ENCODE peak calls at places on chromosomes 13 and 19, in eight cellular contexts. E is CD4-positive, CD25-positive, alpha-beta regulatory T cell; N is heart right ventricle; H is adrenal gland; G is tibial artery; X is osteoblast; Q is bronchial epithelial cell; S is upper lobe of right lung. V is an unnamed sample. For H3K27me3, the result is how much of the 10 kb centered on the place peaks cover.

GRCh38 chr19:7142771-7143170 is 73.3 kb downstream of the ZNF557 start:
- DNase-seq in E (no peak), S (no peak), Q (no peak), N (no peak), H (no peak), G (no peak), X (no peak), V (no peak)

GRCh38 chr13:48531416-48532145 is 1.3 kb downstream of the RCBTB2 start:
- DNase-seq in N (no peak), G (no peak), Q (peak), H (no peak), S (no peak), X (no peak), E (peak), V (no peak)

GRCh38 chr13:19910336-19911072 is 47.1 kb upstream of the ZMYM5 start:
- DNase-seq in S (no peak), X (peak), Q (peak), E (no peak), G (no peak), N (no peak), H (no peak), V (no peak)

GRCh38 chr13:33249066-33249465 is 36.5 kb downstream of the STARD13 start:
- DNase-seq in H (no peak), N (no peak), Q (peak), G (no peak), S (no peak), E (no peak), X (peak), V (no peak)

GRCh38 chr19:55493650-55494171 is 5.5 kb downstream of the SSC5D start:
- DNase-seq in E (no peak), S (no peak), G (no peak), Q (no peak), X (peak), H (no peak), N (no peak), V (no peak)

GRCh38 chr13:27113436-27113835 is 58.2 kb downstream of the USP12 start:
- DNase-seq in N (no peak), S (no peak), E (no peak), Q (no peak), H (no peak), X (no peak), G (no peak), V (no peak)

GRCh38 chr13:64640002-64640401 is 2590.1 kb downstream of the PCDH9 start:
- DNase-seq in E (no peak), X (no peak), N (no peak), H (no peak), S (no peak), Q (peak), G (no peak), V (no peak)

GRCh38 chr13:63124863-63125262 is 1709.2 kb upstream of the PCDH20 start:
- DNase-seq in H (no peak), X (peak), S (no peak), G (no peak), N (no peak), E (no peak), Q (peak), V (peak)

GRCh38 chr13:35818577-35819165 is 312.5 kb downstream of the DCLK1 start:
- DNase-seq in H (no peak), X (peak), G (no peak), S (no peak), Q (peak), E (no peak), N (no peak), V (peak)

DNA sequence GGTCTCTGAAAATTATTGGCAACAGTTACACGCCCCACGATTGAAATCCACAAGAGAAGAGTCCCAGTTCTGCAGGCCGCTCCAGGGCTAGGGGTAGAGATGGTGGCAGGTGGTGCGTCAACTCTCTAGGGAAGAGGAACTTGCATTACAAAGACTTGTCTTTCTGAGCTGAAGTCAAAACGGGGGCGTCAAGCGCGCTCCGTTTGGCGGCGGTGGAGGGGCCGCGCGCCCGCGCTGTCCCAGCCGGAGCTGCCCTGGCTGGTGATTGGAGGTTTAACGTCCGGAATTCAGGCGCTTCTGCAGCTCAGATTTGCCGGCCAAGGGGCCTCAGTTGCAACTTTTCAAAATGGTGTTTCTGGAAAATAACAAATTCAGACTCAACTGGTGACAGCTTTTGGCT is 38.9 kb downstream of the SOX1 start:
- DNase-seq in X (peak), H (no peak), E (no peak), S (no peak), Q (no peak), N (no peak), G (no peak), V (no peak)
- H3K27me3 ChIP-seq in X (under half), H (half or more), E (under half), S (half or more), Q (under half), N (half or more), G (half or more), V (under half)

DNA sequence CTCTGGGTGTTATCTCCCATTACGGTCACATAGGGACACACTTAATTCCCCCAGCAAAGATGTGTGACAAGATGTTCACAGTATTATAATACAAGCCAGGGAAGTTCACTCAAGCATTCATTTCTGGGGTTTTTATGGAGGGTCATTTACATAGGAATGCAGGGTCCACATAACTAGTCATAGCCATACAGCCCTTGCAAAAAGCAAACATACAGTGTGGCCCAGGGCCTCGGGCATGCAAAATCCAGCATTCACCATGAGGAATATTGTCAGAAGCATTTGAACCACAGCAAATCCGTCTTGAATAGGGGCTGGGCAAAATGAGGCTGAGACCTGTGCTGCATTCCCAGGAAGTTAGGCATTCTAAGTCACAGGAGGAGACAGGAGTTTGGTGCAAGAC is 13.0 kb upstream of the ZNF460 start:
- DNase-seq in X (no peak), Q (no peak), H (no peak), S (no peak), N (no peak), G (no peak), E (no peak), V (peak)
- H3K27me3 ChIP-seq in X (under half), Q (under half), H (under half), S (under half), N (under half), G (under half), E (under half), V (under half)

GRCh38 chr19:423691-424466 is 14.9 kb upstream of the C2CD4C start:
- DNase-seq in S (no peak), Q (no peak), E (no peak), X (no peak), N (no peak), H (no peak), G (no peak), V (no peak)
- H3K27me3 ChIP-seq in S (under half), Q (under half), E (under half), X (under half), N (under half), H (under half), G (under half), V (under half)

GRCh38 chr13:29429496-29429895 is 166.0 kb downstream of the SLC7A1 start:
- DNase-seq in Q (no peak), H (no peak), E (no peak), X (no peak), G (no peak), S (no peak), N (no peak), V (peak)

GRCh38 chr13:29427937-29428309 is 167.6 kb downstream of the SLC7A1 start:
- DNase-seq in E (no peak), N (no peak), H (no peak), G (no peak), Q (no peak), S (no peak), X (no peak), V (no peak)

GRCh38 chr13:29434217-29434940 is 161.1 kb downstream of the SLC7A1 start:
- DNase-seq in X (no peak), H (no peak), Q (no peak), S (no peak), G (no peak), N (no peak), E (no peak), V (no peak)

GRCh38 chr13:29428310-29428991 is 167.0 kb downstream of the SLC7A1 start:
- DNase-seq in Q (peak), E (no peak), G (no peak), S (no peak), H (no peak), X (no peak), N (peak), V (peak)

GRCh38 chr13:29428992-29429315 is 166.5 kb downstream of the SLC7A1 start:
- DNase-seq in H (no peak), G (no peak), Q (no peak), N (no peak), X (no peak), E (no peak), S (no peak), V (no peak)
- H3K27me3 ChIP-seq in H (under half), G (under half), Q (under half), N (under half), X (half or more), E (under half), S (under half), V (under half)

GRCh38 chr13:114108894-114109293 is 23.5 kb downstream of the RASA3 start:
- DNase-seq in H (no peak), S (peak), X (no peak), Q (no peak), E (no peak), G (peak), N (no peak), V (no peak)
- H3K27me3 ChIP-seq in H (under half), S (under half), X (under half), Q (under half), E (under half), G (under half), N (under half), V (under half)

DNA sequence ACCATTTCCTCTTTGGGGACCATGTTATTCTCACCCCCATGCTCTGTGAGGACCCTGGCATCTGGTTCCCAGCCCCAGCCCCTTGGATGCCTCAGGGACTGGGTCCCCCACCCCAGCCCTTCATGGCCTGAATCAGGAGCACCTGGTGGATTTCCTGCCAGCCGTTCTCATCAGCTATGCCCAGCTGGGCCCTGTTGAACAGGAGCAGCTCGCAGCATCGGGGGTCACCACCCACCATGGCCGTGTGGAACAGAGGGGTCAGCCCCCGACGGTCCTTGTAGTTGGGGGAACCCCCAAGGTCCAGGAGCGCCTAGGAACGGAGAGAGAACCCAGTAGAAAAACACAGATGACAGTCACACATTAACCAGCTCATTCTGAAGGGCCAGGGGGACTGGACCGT is 7.8 kb downstream of the SHANK1 start:
- DNase-seq in S (no peak), Q (no peak), N (no peak), X (peak), G (no peak), H (no peak), E (no peak), V (no peak)
- H3K27me3 ChIP-seq in S (under half), Q (under half), N (under half), X (under half), G (under half), H (under half), E (under half), V (under half)

GRCh38 chr19:1456121-1456900 is 6.4 kb downstream of the APC2 start:
- DNase-seq in G (no peak), H (no peak), E (no peak), Q (no peak), S (no peak), X (no peak), N (no peak), V (no peak)
- H3K27me3 ChIP-seq in G (half or more), H (under half), E (under half), Q (under half), S (half or more), X (half or more), N (half or more), V (under half)

GRCh38 chr19:2306971-2307370 is 983 bp downstream of the LINGO3 start:
- DNase-seq in Q (no peak), E (no peak), X (no peak), N (no peak), G (no peak), H (no peak), S (no peak), V (no peak)
- H3K27me3 ChIP-seq in Q (under half), E (under half), X (under half), N (half or more), G (half or more), H (under half), S (half or more), V (under half)